ENCODE peak calls at places on chromosomes 2 and 18, in seven cellular contexts. M, G, A, D, J, Q and T are unnamed samples. For H3K36me3, the result is how much of the 10 kb centered on the place peaks cover.

GRCh38 chr2:150548527-150548926 is 61.1 kb upstream of the RND3 start:
- DNase-seq in A (no peak), D (no peak), J (peak), G (no peak), M (no peak), Q (no peak), T (no peak)

GRCh38 chr2:130776550-130776949 is 21.2 kb downstream of the AMER3 start:
- DNase-seq in M (no peak), D (no peak), J (no peak), A (no peak), Q (no peak), G (no peak), T (peak)

GRCh38 chr2:213252206-213252605 is 32.1 kb upstream of the SPAG16 start:
- DNase-seq in A (no peak), M (no peak), G (no peak), Q (no peak), J (no peak), D (no peak), T (no peak)

GRCh38 chr18:62030091-62030985 is 137.5 kb upstream of the RNF152 start:
- DNase-seq in A (no peak), G (no peak), J (no peak), M (no peak), Q (no peak), D (no peak), T (no peak)

GRCh38 chr2:219120082-219120481 is 40.5 kb downstream of the NHEJ1 start:
- DNase-seq in J (no peak), M (no peak), G (no peak), D (no peak), Q (no peak), A (no peak), T (no peak)

GRCh38 chr2:240569998-240570530 is 1.8 kb downstream of the RNPEPL1 start:
- DNase-seq in A (peak), D (peak), M (peak), Q (no peak), J (no peak), G (no peak), T (peak)

GRCh38 chr2:237181844-237182243 is 96.2 kb downstream of the COPS8 start:
- DNase-seq in M (no peak), A (no peak), Q (no peak), D (no peak), G (peak), J (no peak), T (no peak)

GRCh38 chr18:9619056-9619455 is 4.7 kb upstream of the PPP4R1 start:
- DNase-seq in A (no peak), G (no peak), J (no peak), D (no peak), M (no peak), Q (no peak), T (no peak)

GRCh38 chr2:10329880-10330699 is 27.4 kb downstream of the HPCAL1 start:
- DNase-seq in J (peak), M (no peak), D (no peak), G (peak), A (peak), Q (peak), T (no peak)

GRCh38 chr2:39563572-39563971 is 102.1 kb upstream of the TMEM178A start:
- DNase-seq in J (no peak), M (no peak), G (no peak), D (no peak), A (no peak), Q (no peak), T (no peak)

GRCh38 chr18:14949800-14950415 is 201.9 kb downstream of the ANKRD30B start:
- DNase-seq in A (no peak), M (no peak), D (no peak), J (no peak), Q (no peak), G (no peak), T (no peak)

GRCh38 chr2:85648619-85649018 is 19.4 kb downstream of the SFTPB start:
- DNase-seq in Q (no peak), J (no peak), M (no peak), A (no peak), G (peak), D (no peak), T (no peak)

GRCh38 chr2:70087703-70088507 is 628 bp downstream of the PCBP1 start:
- DNase-seq in J (no peak), D (peak), M (no peak), A (peak), Q (no peak), G (peak), T (peak)

GRCh38 chr2:162063281-162063680 is 10.7 kb downstream of the DPP4 start:
- DNase-seq in M (no peak), Q (no peak), A (no peak), J (no peak), G (no peak), D (no peak), T (no peak)

GRCh38 chr2:230793573-230794359 is 71.0 kb upstream of the ITM2C start:
- DNase-seq in D (peak), Q (peak), G (peak), M (peak), A (peak), J (no peak), T (no peak)
- H3K36me3 ChIP-seq in D (under half), Q (under half), G (under half), M (half or more), A (under half), J (under half), T (under half)

GRCh38 chr2:113964436-113964835 is 74.5 kb downstream of the ACTR3 start:
- DNase-seq in J (no peak), M (no peak), G (no peak), D (no peak), Q (no peak), A (no peak), T (no peak)

GRCh38 chr2:113962692-113963480 is 73.0 kb downstream of the ACTR3 start:
- DNase-seq in Q (no peak), D (no peak), G (peak), J (no peak), A (no peak), M (no peak), T (no peak)

GRCh38 chr2:113965228-113965627 is 75.3 kb downstream of the ACTR3 start:
- DNase-seq in M (no peak), J (no peak), D (no peak), A (no peak), G (no peak), Q (no peak), T (no peak)

GRCh38 chr2:113963965-113964364 is 74.1 kb downstream of the ACTR3 start:
- DNase-seq in M (no peak), G (no peak), D (no peak), Q (no peak), A (no peak), J (no peak), T (no peak)

DNA sequence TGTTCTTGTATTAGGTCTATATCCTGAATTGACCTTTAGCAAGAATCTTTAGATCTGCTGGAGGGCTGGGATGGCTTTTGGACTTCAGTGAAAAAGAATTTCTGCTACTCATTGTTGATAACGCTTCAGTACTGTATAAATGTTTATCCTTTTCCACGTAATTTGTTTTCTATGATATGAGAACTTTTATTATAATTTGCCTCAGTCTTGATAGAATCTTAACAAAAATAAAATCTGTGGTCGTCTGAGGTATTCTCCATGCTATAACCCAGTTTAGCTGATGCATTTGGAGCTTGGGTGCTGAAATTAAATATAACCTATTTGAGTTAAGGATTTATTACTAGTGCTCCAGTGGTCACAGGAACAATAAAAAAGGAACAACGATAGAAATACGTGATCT is 71.1 kb downstream of the ACTR3 start:
- DNase-seq in A (no peak), Q (no peak), J (no peak), D (no peak), M (no peak), G (no peak), T (no peak)
- H3K36me3 ChIP-seq in A (under half), Q (under half), J (under half), D (half or more), M (half or more), G (under half), T (under half)

GRCh38 chr2:25236736-25237135 is 68.4 kb upstream of the POMC start:
- DNase-seq in J (no peak), A (no peak), Q (no peak), D (no peak), M (no peak), G (no peak), T (no peak)

GRCh38 chr2:25241452-25241851 is 73.1 kb upstream of the POMC start:
- DNase-seq in G (no peak), J (no peak), Q (no peak), M (no peak), D (no peak), A (no peak), T (no peak)

GRCh38 chr2:25234756-25235155 is 66.4 kb upstream of the POMC start:
- DNase-seq in J (no peak), D (no peak), A (no peak), M (no peak), Q (no peak), G (no peak), T (no peak)

GRCh38 chr2:25238920-25239319 is 70.5 kb upstream of the POMC start:
- DNase-seq in M (no peak), J (no peak), Q (no peak), D (no peak), G (no peak), A (no peak), T (no peak)

GRCh38 chr2:25237764-25238163 is 69.4 kb upstream of the POMC start:
- DNase-seq in J (no peak), Q (no peak), G (no peak), A (no peak), D (no peak), M (no peak), T (no peak)
- H3K36me3 ChIP-seq in J (half or more), Q (half or more), G (under half), A (under half), D (half or more), M (under half), T (under half)

GRCh38 chr2:127313359-127313758 is 19.4 kb upstream of the ERCC3 start:
- DNase-seq in M (no peak), A (no peak), Q (no peak), J (no peak), D (no peak), G (no peak), T (no peak)
- H3K36me3 ChIP-seq in M (half or more), A (under half), Q (half or more), J (half or more), D (half or more), G (under half), T (under half)

GRCh38 chr2:186575302-186575701 is 14.6 kb upstream of the ITGAV start:
- DNase-seq in M (peak), G (peak), D (no peak), J (peak), A (peak), Q (no peak), T (no peak)
- H3K36me3 ChIP-seq in M (under half), G (under half), D (under half), J (under half), A (under half), Q (under half), T (under half)

DNA sequence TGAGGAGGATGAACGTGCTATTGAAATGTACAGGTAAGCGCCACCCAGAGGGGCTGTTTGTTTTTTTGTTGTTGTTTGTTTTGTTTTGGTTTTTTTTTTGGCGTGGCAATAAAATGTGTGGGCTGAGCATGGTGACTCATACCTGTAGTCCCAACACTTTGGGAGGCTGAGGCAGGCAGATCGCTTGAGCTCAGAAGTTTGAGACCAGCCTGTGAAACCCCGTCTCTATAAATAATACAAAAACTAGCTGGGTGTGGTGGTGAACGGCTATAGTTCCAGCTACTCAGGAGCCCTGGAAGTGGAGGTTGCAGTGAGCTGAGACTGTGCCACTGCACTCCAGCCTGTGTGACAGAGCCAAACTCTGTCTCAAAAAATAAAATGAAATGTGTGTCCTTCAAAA is 6.2 kb downstream of the PDCL3 start:
- DNase-seq in J (no peak), A (no peak), Q (no peak), D (no peak), M (no peak), G (no peak), T (no peak)
- H3K36me3 ChIP-seq in J (half or more), A (under half), Q (under half), D (half or more), M (under half), G (under half), T (under half)

GRCh38 chr2:63001576-63001975 is 49.1 kb upstream of the OTX1 start:
- DNase-seq in D (no peak), J (no peak), Q (no peak), G (no peak), A (no peak), M (no peak), T (no peak)
- H3K36me3 ChIP-seq in D (under half), J (under half), Q (under half), G (under half), A (under half), M (half or more), T (under half)

GRCh38 chr2:97760480-97761049 is 47.2 kb downstream of the ZAP70 start:
- DNase-seq in A (no peak), G (no peak), M (peak), D (no peak), J (no peak), Q (no peak), T (no peak)
- H3K36me3 ChIP-seq in A (under half), G (under half), M (under half), D (half or more), J (half or more), Q (under half), T (under half)

GRCh38 chr2:106107509-106108131 is 86.5 kb downstream of the UXS1 start:
- DNase-seq in A (no peak), D (no peak), M (no peak), Q (peak), G (peak), J (no peak), T (no peak)

GRCh38 chr2:106106627-106107508 is 87.2 kb downstream of the UXS1 start:
- DNase-seq in G (no peak), A (no peak), M (no peak), Q (no peak), J (no peak), D (no peak), T (no peak)

GRCh38 chr2:106104332-106105062 is 89.6 kb downstream of the UXS1 start:
- DNase-seq in G (peak), D (no peak), J (peak), Q (peak), A (peak), M (no peak), T (peak)

GRCh38 chr2:106108351-106108750 is 85.8 kb downstream of the UXS1 start:
- DNase-seq in D (no peak), Q (no peak), M (no peak), G (peak), A (no peak), J (no peak), T (no peak)

GRCh38 chr2:106105151-106105922 is 88.8 kb downstream of the UXS1 start:
- DNase-seq in A (no peak), Q (no peak), M (no peak), J (no peak), G (no peak), D (no peak), T (no peak)
- H3K36me3 ChIP-seq in A (under half), Q (under half), M (under half), J (half or more), G (under half), D (under half), T (under half)

GRCh38 chr2:241602720-241603119 is 34.2 kb downstream of the THAP4 start:
- DNase-seq in M (no peak), Q (no peak), A (no peak), G (no peak), D (no peak), J (no peak), T (no peak)
- H3K36me3 ChIP-seq in M (under half), Q (under half), A (under half), G (under half), D (half or more), J (half or more), T (under half)